ENCODE peak calls at places on chromosome 16, in ten cellular contexts. One of them, this sample, is unnamed.

GRCh38 chr16:78098087-78098486 is 1.4 kb upstream of the WWOX start:
- DNase-seq in right cardiac atrium: no peak
- DNase-seq in ovary: no peak
- DNase-seq in WTC11: no peak
- DNase-seq in activated naive CD8-positive, alpha-beta T cell treated with anti-CD3 and anti-CD28 coated beads, Interleukin-2, amount 50 U/mL, for 24 hours: no peak
- DNase-seq in NCI-H460: no peak
- DNase-seq in progenitor cell of endocrine pancreas: no peak
- DNase-seq in glomerular endothelial cell: no peak
- DNase-seq in HS-27A: no peak
- DNase-seq in activated CD4-positive, alpha-beta T cell treated with anti-CD3 and anti-CD28 coated beads for 36 hours: no peak
- DNase-seq in this sample: no peak

GRCh38 chr16:86142801-86143236 is 243.9 kb downstream of the IRF8 start:
- DNase-seq in right cardiac atrium: no peak
- DNase-seq in ovary: no peak
- DNase-seq in WTC11: no peak
- DNase-seq in activated naive CD8-positive, alpha-beta T cell treated with anti-CD3 and anti-CD28 coated beads, Interleukin-2, amount 50 U/mL, for 24 hours: no peak
- DNase-seq in NCI-H460: no peak
- DNase-seq in progenitor cell of endocrine pancreas: no peak
- DNase-seq in glomerular endothelial cell: no peak
- DNase-seq in HS-27A: no peak
- DNase-seq in activated CD4-positive, alpha-beta T cell treated with anti-CD3 and anti-CD28 coated beads for 36 hours: no peak
- DNase-seq in this sample: no peak

GRCh38 chr16:89598199-89598598 is 15.2 kb upstream of the DPEP1 start:
- DNase-seq in right cardiac atrium: no peak
- DNase-seq in ovary: no peak
- DNase-seq in WTC11: no peak
- DNase-seq in activated naive CD8-positive, alpha-beta T cell treated with anti-CD3 and anti-CD28 coated beads, Interleukin-2, amount 50 U/mL, for 24 hours: no peak
- DNase-seq in NCI-H460: no peak
- DNase-seq in progenitor cell of endocrine pancreas: no peak
- DNase-seq in glomerular endothelial cell: no peak
- DNase-seq in HS-27A: no peak
- DNase-seq in activated CD4-positive, alpha-beta T cell treated with anti-CD3 and anti-CD28 coated beads for 36 hours: peak
- DNase-seq in this sample: no peak

GRCh38 chr16:77647726-77648125 is 74.6 kb upstream of the NUDT7 start:
- DNase-seq in right cardiac atrium: no peak
- DNase-seq in ovary: no peak
- DNase-seq in WTC11: no peak
- DNase-seq in activated naive CD8-positive, alpha-beta T cell treated with anti-CD3 and anti-CD28 coated beads, Interleukin-2, amount 50 U/mL, for 24 hours: no peak
- DNase-seq in NCI-H460: no peak
- DNase-seq in progenitor cell of endocrine pancreas: no peak
- DNase-seq in glomerular endothelial cell: no peak
- DNase-seq in HS-27A: no peak
- DNase-seq in activated CD4-positive, alpha-beta T cell treated with anti-CD3 and anti-CD28 coated beads for 36 hours: no peak
- DNase-seq in this sample: no peak

GRCh38 chr16:29912087-29912486 is 11.8 kb downstream of the ASPHD1 start:
- DNase-seq in right cardiac atrium: no peak
- DNase-seq in ovary: peak
- DNase-seq in WTC11: no peak
- DNase-seq in activated naive CD8-positive, alpha-beta T cell treated with anti-CD3 and anti-CD28 coated beads, Interleukin-2, amount 50 U/mL, for 24 hours: no peak
- DNase-seq in NCI-H460: no peak
- DNase-seq in progenitor cell of endocrine pancreas: no peak
- DNase-seq in glomerular endothelial cell: no peak
- DNase-seq in HS-27A: no peak
- DNase-seq in activated CD4-positive, alpha-beta T cell treated with anti-CD3 and anti-CD28 coated beads for 36 hours: no peak
- DNase-seq in this sample: no peak

GRCh38 chr16:85431431-85432124 is 181.5 kb upstream of the GSE1 start:
- DNase-seq in right cardiac atrium: no peak
- DNase-seq in ovary: peak
- DNase-seq in WTC11: peak
- DNase-seq in activated naive CD8-positive, alpha-beta T cell treated with anti-CD3 and anti-CD28 coated beads, Interleukin-2, amount 50 U/mL, for 24 hours: no peak
- DNase-seq in NCI-H460: no peak
- DNase-seq in progenitor cell of endocrine pancreas: no peak
- DNase-seq in glomerular endothelial cell: no peak
- DNase-seq in HS-27A: no peak
- DNase-seq in activated CD4-positive, alpha-beta T cell treated with anti-CD3 and anti-CD28 coated beads for 36 hours: no peak
- DNase-seq in this sample: no peak

GRCh38 chr16:77220427-77220826 is 21.2 kb downstream of the SYCE1L start:
- DNase-seq in right cardiac atrium: no peak
- DNase-seq in ovary: no peak
- DNase-seq in WTC11: no peak
- DNase-seq in activated naive CD8-positive, alpha-beta T cell treated with anti-CD3 and anti-CD28 coated beads, Interleukin-2, amount 50 U/mL, for 24 hours: no peak
- DNase-seq in NCI-H460: no peak
- DNase-seq in progenitor cell of endocrine pancreas: no peak
- DNase-seq in glomerular endothelial cell: no peak
- DNase-seq in HS-27A: no peak
- DNase-seq in activated CD4-positive, alpha-beta T cell treated with anti-CD3 and anti-CD28 coated beads for 36 hours: no peak
- DNase-seq in this sample: no peak

GRCh38 chr16:72937916-72938315 is 110.0 kb downstream of the ZFHX3 start:
- DNase-seq in right cardiac atrium: no peak
- DNase-seq in ovary: no peak
- DNase-seq in WTC11: no peak
- DNase-seq in activated naive CD8-positive, alpha-beta T cell treated with anti-CD3 and anti-CD28 coated beads, Interleukin-2, amount 50 U/mL, for 24 hours: no peak
- DNase-seq in NCI-H460: no peak
- DNase-seq in progenitor cell of endocrine pancreas: no peak
- DNase-seq in glomerular endothelial cell: no peak
- DNase-seq in HS-27A: no peak
- DNase-seq in activated CD4-positive, alpha-beta T cell treated with anti-CD3 and anti-CD28 coated beads for 36 hours: no peak
- DNase-seq in this sample: no peak

GRCh38 chr16:57889960-57890751 is 80.8 kb downstream of the CNGB1 start:
- DNase-seq in right cardiac atrium: no peak
- DNase-seq in ovary: no peak
- DNase-seq in WTC11: no peak
- DNase-seq in activated naive CD8-positive, alpha-beta T cell treated with anti-CD3 and anti-CD28 coated beads, Interleukin-2, amount 50 U/mL, for 24 hours: no peak
- DNase-seq in NCI-H460: no peak
- DNase-seq in progenitor cell of endocrine pancreas: no peak
- DNase-seq in glomerular endothelial cell: no peak
- DNase-seq in HS-27A: no peak
- DNase-seq in activated CD4-positive, alpha-beta T cell treated with anti-CD3 and anti-CD28 coated beads for 36 hours: no peak
- DNase-seq in this sample: no peak

GRCh38 chr16:58882292-58882691 is 148.2 kb upstream of the GOT2 start:
- DNase-seq in right cardiac atrium: no peak
- DNase-seq in ovary: no peak
- DNase-seq in WTC11: no peak
- DNase-seq in activated naive CD8-positive, alpha-beta T cell treated with anti-CD3 and anti-CD28 coated beads, Interleukin-2, amount 50 U/mL, for 24 hours: no peak
- DNase-seq in NCI-H460: no peak
- DNase-seq in progenitor cell of endocrine pancreas: no peak
- DNase-seq in glomerular endothelial cell: no peak
- DNase-seq in HS-27A: no peak
- DNase-seq in activated CD4-positive, alpha-beta T cell treated with anti-CD3 and anti-CD28 coated beads for 36 hours: no peak
- DNase-seq in this sample: no peak

GRCh38 chr16:13397126-13397525 is 495.7 kb downstream of the SHISA9 start:
- DNase-seq in right cardiac atrium: no peak
- DNase-seq in ovary: no peak
- DNase-seq in WTC11: peak
- DNase-seq in activated naive CD8-positive, alpha-beta T cell treated with anti-CD3 and anti-CD28 coated beads, Interleukin-2, amount 50 U/mL, for 24 hours: no peak
- DNase-seq in NCI-H460: no peak
- DNase-seq in progenitor cell of endocrine pancreas: no peak
- DNase-seq in glomerular endothelial cell: no peak
- DNase-seq in HS-27A: no peak
- DNase-seq in activated CD4-positive, alpha-beta T cell treated with anti-CD3 and anti-CD28 coated beads for 36 hours: no peak
- DNase-seq in this sample: no peak

GRCh38 chr16:4463522-4464163 is 10.8 kb downstream of the NMRAL1 start:
- DNase-seq in right cardiac atrium: no peak
- DNase-seq in ovary: no peak
- DNase-seq in WTC11: no peak
- DNase-seq in activated naive CD8-positive, alpha-beta T cell treated with anti-CD3 and anti-CD28 coated beads, Interleukin-2, amount 50 U/mL, for 24 hours: no peak
- DNase-seq in NCI-H460: no peak
- DNase-seq in progenitor cell of endocrine pancreas: no peak
- DNase-seq in glomerular endothelial cell: no peak
- DNase-seq in HS-27A: no peak
- DNase-seq in activated CD4-positive, alpha-beta T cell treated with anti-CD3 and anti-CD28 coated beads for 36 hours: no peak
- DNase-seq in this sample: no peak

GRCh38 chr16:6573577-6573976 is 759.1 kb upstream of the RBFOX1 start:
- DNase-seq in right cardiac atrium: no peak
- DNase-seq in ovary: no peak
- DNase-seq in WTC11: no peak
- DNase-seq in activated naive CD8-positive, alpha-beta T cell treated with anti-CD3 and anti-CD28 coated beads, Interleukin-2, amount 50 U/mL, for 24 hours: no peak
- DNase-seq in NCI-H460: no peak
- DNase-seq in progenitor cell of endocrine pancreas: peak
- DNase-seq in glomerular endothelial cell: no peak
- DNase-seq in HS-27A: no peak
- DNase-seq in activated CD4-positive, alpha-beta T cell treated with anti-CD3 and anti-CD28 coated beads for 36 hours: peak
- DNase-seq in this sample: peak

GRCh38 chr16:56426585-56426984 is 1.2 kb upstream of the AMFR start:
- DNase-seq in right cardiac atrium: no peak
- DNase-seq in ovary: no peak
- DNase-seq in WTC11: no peak
- DNase-seq in activated naive CD8-positive, alpha-beta T cell treated with anti-CD3 and anti-CD28 coated beads, Interleukin-2, amount 50 U/mL, for 24 hours: no peak
- DNase-seq in NCI-H460: no peak
- DNase-seq in progenitor cell of endocrine pancreas: no peak
- DNase-seq in glomerular endothelial cell: no peak
- DNase-seq in HS-27A: no peak
- DNase-seq in activated CD4-positive, alpha-beta T cell treated with anti-CD3 and anti-CD28 coated beads for 36 hours: no peak
- DNase-seq in this sample: no peak

GRCh38 chr16:87327798-87328495 is 10.8 kb upstream of the C16orf95 start:
- DNase-seq in right cardiac atrium: no peak
- DNase-seq in ovary: no peak
- DNase-seq in WTC11: no peak
- DNase-seq in activated naive CD8-positive, alpha-beta T cell treated with anti-CD3 and anti-CD28 coated beads, Interleukin-2, amount 50 U/mL, for 24 hours: no peak
- DNase-seq in NCI-H460: no peak
- DNase-seq in progenitor cell of endocrine pancreas: no peak
- DNase-seq in glomerular endothelial cell: no peak
- DNase-seq in HS-27A: no peak
- DNase-seq in activated CD4-positive, alpha-beta T cell treated with anti-CD3 and anti-CD28 coated beads for 36 hours: no peak
- DNase-seq in this sample: no peak

GRCh38 chr16:54052271-54052670 is 234.3 kb downstream of the IRX3 start:
- DNase-seq in right cardiac atrium: no peak
- DNase-seq in ovary: no peak
- DNase-seq in WTC11: no peak
- DNase-seq in activated naive CD8-positive, alpha-beta T cell treated with anti-CD3 and anti-CD28 coated beads, Interleukin-2, amount 50 U/mL, for 24 hours: no peak
- DNase-seq in NCI-H460: no peak
- DNase-seq in progenitor cell of endocrine pancreas: no peak
- DNase-seq in glomerular endothelial cell: no peak
- DNase-seq in HS-27A: no peak
- DNase-seq in activated CD4-positive, alpha-beta T cell treated with anti-CD3 and anti-CD28 coated beads for 36 hours: no peak
- DNase-seq in this sample: no peak

GRCh38 chr16:929227-929669 is 41.5 kb downstream of the LMF1 start:
- DNase-seq in right cardiac atrium: no peak
- DNase-seq in ovary: no peak
- DNase-seq in WTC11: peak
- DNase-seq in activated naive CD8-positive, alpha-beta T cell treated with anti-CD3 and anti-CD28 coated beads, Interleukin-2, amount 50 U/mL, for 24 hours: no peak
- DNase-seq in NCI-H460: no peak
- DNase-seq in progenitor cell of endocrine pancreas: no peak
- DNase-seq in glomerular endothelial cell: no peak
- DNase-seq in HS-27A: no peak
- DNase-seq in activated CD4-positive, alpha-beta T cell treated with anti-CD3 and anti-CD28 coated beads for 36 hours: no peak
- DNase-seq in this sample: no peak

GRCh38 chr16:70512456-70512855 is 10.9 kb downstream of the COG4 start:
- DNase-seq in right cardiac atrium: no peak
- DNase-seq in ovary: no peak
- DNase-seq in WTC11: no peak
- DNase-seq in activated naive CD8-positive, alpha-beta T cell treated with anti-CD3 and anti-CD28 coated beads, Interleukin-2, amount 50 U/mL, for 24 hours: no peak
- DNase-seq in NCI-H460: no peak
- DNase-seq in progenitor cell of endocrine pancreas: no peak
- DNase-seq in glomerular endothelial cell: no peak
- DNase-seq in HS-27A: no peak
- DNase-seq in activated CD4-positive, alpha-beta T cell treated with anti-CD3 and anti-CD28 coated beads for 36 hours: no peak
- DNase-seq in this sample: no peak

GRCh38 chr16:35506018-35506897 is 2046.8 kb downstream of the TP53TG3F start:
- DNase-seq in right cardiac atrium: no peak
- DNase-seq in ovary: no peak
- DNase-seq in WTC11: no peak
- DNase-seq in activated naive CD8-positive, alpha-beta T cell treated with anti-CD3 and anti-CD28 coated beads, Interleukin-2, amount 50 U/mL, for 24 hours: no peak
- DNase-seq in NCI-H460: no peak
- DNase-seq in progenitor cell of endocrine pancreas: no peak
- DNase-seq in glomerular endothelial cell: no peak
- DNase-seq in HS-27A: no peak
- DNase-seq in activated CD4-positive, alpha-beta T cell treated with anti-CD3 and anti-CD28 coated beads for 36 hours: no peak
- DNase-seq in this sample: no peak

GRCh38 chr16:87661561-87661960 is 59.3 kb downstream of the JPH3 start:
- DNase-seq in right cardiac atrium: no peak
- DNase-seq in ovary: peak
- DNase-seq in WTC11: peak
- DNase-seq in activated naive CD8-positive, alpha-beta T cell treated with anti-CD3 and anti-CD28 coated beads, Interleukin-2, amount 50 U/mL, for 24 hours: peak
- DNase-seq in NCI-H460: peak
- DNase-seq in progenitor cell of endocrine pancreas: peak
- DNase-seq in glomerular endothelial cell: no peak
- DNase-seq in HS-27A: no peak
- DNase-seq in activated CD4-positive, alpha-beta T cell treated with anti-CD3 and anti-CD28 coated beads for 36 hours: peak
- DNase-seq in this sample: peak

GRCh38 chr16:50276128-50276444 is 9.7 kb downstream of the ADCY7 start:
- DNase-seq in right cardiac atrium: no peak
- DNase-seq in ovary: peak
- DNase-seq in WTC11: no peak
- DNase-seq in activated naive CD8-positive, alpha-beta T cell treated with anti-CD3 and anti-CD28 coated beads, Interleukin-2, amount 50 U/mL, for 24 hours: no peak
- DNase-seq in NCI-H460: no peak
- DNase-seq in progenitor cell of endocrine pancreas: no peak
- DNase-seq in glomerular endothelial cell: no peak
- DNase-seq in HS-27A: no peak
- DNase-seq in activated CD4-positive, alpha-beta T cell treated with anti-CD3 and anti-CD28 coated beads for 36 hours: no peak
- DNase-seq in this sample: no peak

GRCh38 chr16:35687781-35688180 is 2228.4 kb downstream of the TP53TG3F start:
- DNase-seq in right cardiac atrium: no peak
- DNase-seq in ovary: no peak
- DNase-seq in WTC11: no peak
- DNase-seq in activated naive CD8-positive, alpha-beta T cell treated with anti-CD3 and anti-CD28 coated beads, Interleukin-2, amount 50 U/mL, for 24 hours: no peak
- DNase-seq in NCI-H460: no peak
- DNase-seq in progenitor cell of endocrine pancreas: no peak
- DNase-seq in glomerular endothelial cell: no peak
- DNase-seq in HS-27A: no peak
- DNase-seq in activated CD4-positive, alpha-beta T cell treated with anti-CD3 and anti-CD28 coated beads for 36 hours: no peak
- DNase-seq in this sample: no peak

GRCh38 chr16:85640606-85641005 is 27.5 kb downstream of the GSE1 start:
- DNase-seq in right cardiac atrium: no peak
- DNase-seq in ovary: no peak
- DNase-seq in WTC11: no peak
- DNase-seq in activated naive CD8-positive, alpha-beta T cell treated with anti-CD3 and anti-CD28 coated beads, Interleukin-2, amount 50 U/mL, for 24 hours: no peak
- DNase-seq in NCI-H460: no peak
- DNase-seq in progenitor cell of endocrine pancreas: no peak
- DNase-seq in glomerular endothelial cell: no peak
- DNase-seq in HS-27A: no peak
- DNase-seq in activated CD4-positive, alpha-beta T cell treated with anti-CD3 and anti-CD28 coated beads for 36 hours: no peak
- DNase-seq in this sample: no peak

GRCh38 chr16:1398826-1399581 is 15.5 kb downstream of the UNKL start:
- DNase-seq in right cardiac atrium: no peak
- DNase-seq in ovary: no peak
- DNase-seq in WTC11: no peak
- DNase-seq in activated naive CD8-positive, alpha-beta T cell treated with anti-CD3 and anti-CD28 coated beads, Interleukin-2, amount 50 U/mL, for 24 hours: no peak
- DNase-seq in NCI-H460: no peak
- DNase-seq in progenitor cell of endocrine pancreas: no peak
- DNase-seq in glomerular endothelial cell: no peak
- DNase-seq in HS-27A: no peak
- DNase-seq in activated CD4-positive, alpha-beta T cell treated with anti-CD3 and anti-CD28 coated beads for 36 hours: no peak
- DNase-seq in this sample: no peak

GRCh38 chr16:49921791-49922456 is 66.0 kb upstream of the ZNF423 start:
- DNase-seq in right cardiac atrium: peak
- DNase-seq in ovary: peak
- DNase-seq in WTC11: peak
- DNase-seq in activated naive CD8-positive, alpha-beta T cell treated with anti-CD3 and anti-CD28 coated beads, Interleukin-2, amount 50 U/mL, for 24 hours: peak
- DNase-seq in NCI-H460: peak
- DNase-seq in progenitor cell of endocrine pancreas: peak
- DNase-seq in glomerular endothelial cell: no peak
- DNase-seq in HS-27A: no peak
- DNase-seq in activated CD4-positive, alpha-beta T cell treated with anti-CD3 and anti-CD28 coated beads for 36 hours: peak
- DNase-seq in this sample: peak

GRCh38 chr16:85402910-85403692 is 210.0 kb upstream of the GSE1 start:
- DNase-seq in right cardiac atrium: peak
- DNase-seq in ovary: peak
- DNase-seq in WTC11: peak
- DNase-seq in activated naive CD8-positive, alpha-beta T cell treated with anti-CD3 and anti-CD28 coated beads, Interleukin-2, amount 50 U/mL, for 24 hours: peak
- DNase-seq in NCI-H460: no peak
- DNase-seq in progenitor cell of endocrine pancreas: no peak
- DNase-seq in glomerular endothelial cell: peak
- DNase-seq in HS-27A: no peak
- DNase-seq in activated CD4-positive, alpha-beta T cell treated with anti-CD3 and anti-CD28 coated beads for 36 hours: peak
- DNase-seq in this sample: no peak

GRCh38 chr16:88561485-88562369 is 8.5 kb upstream of the ZC3H18 start:
- DNase-seq in right cardiac atrium: no peak
- DNase-seq in ovary: peak
- DNase-seq in WTC11: peak
- DNase-seq in activated naive CD8-positive, alpha-beta T cell treated with anti-CD3 and anti-CD28 coated beads, Interleukin-2, amount 50 U/mL, for 24 hours: peak
- DNase-seq in NCI-H460: peak
- DNase-seq in progenitor cell of endocrine pancreas: no peak
- DNase-seq in glomerular endothelial cell: no peak
- DNase-seq in HS-27A: no peak
- DNase-seq in activated CD4-positive, alpha-beta T cell treated with anti-CD3 and anti-CD28 coated beads for 36 hours: peak
- DNase-seq in this sample: peak

GRCh38 chr16:52611817-52612673 is 65.1 kb upstream of the TOX3 start:
- DNase-seq in right cardiac atrium: no peak
- DNase-seq in ovary: no peak
- DNase-seq in WTC11: no peak
- DNase-seq in activated naive CD8-positive, alpha-beta T cell treated with anti-CD3 and anti-CD28 coated beads, Interleukin-2, amount 50 U/mL, for 24 hours: no peak
- DNase-seq in NCI-H460: no peak
- DNase-seq in progenitor cell of endocrine pancreas: no peak
- DNase-seq in glomerular endothelial cell: no peak
- DNase-seq in HS-27A: no peak
- DNase-seq in activated CD4-positive, alpha-beta T cell treated with anti-CD3 and anti-CD28 coated beads for 36 hours: no peak
- DNase-seq in this sample: no peak

This sample was measured in neural crest cell.